ENCODE peak calls at places on chromosomes 13 and 19, in five cellular contexts. M, R, D, N and U are unnamed samples.

GRCh38 chr13:20387006-20387405 is 138.7 kb downstream of the CRYL1 start:
- DNase-seq in N (no peak), D (no peak), R (no peak), M (no peak), U (no peak)

GRCh38 chr13:44489751-44490150 is 86.4 kb downstream of the TSC22D1 start:
- DNase-seq in R (no peak), N (no peak), M (no peak), D (no peak), U (no peak)

GRCh38 chr19:11649941-11650340 is 52.7 kb downstream of the ZNF627 start:
- DNase-seq in R (no peak), N (no peak), D (no peak), M (no peak), U (no peak)

GRCh38 chr19:38724380-38724854 is 19.9 kb downstream of the CAPN12 start:
- DNase-seq in D (no peak), N (no peak), R (no peak), M (no peak), U (no peak)

GRCh38 chr13:28866932-28867331 is 46.8 kb downstream of the MTUS2 start:
- DNase-seq in N (no peak), D (no peak), R (no peak), M (no peak), U (no peak)

GRCh38 chr13:99956473-99957349 is 14.9 kb downstream of the ZIC5 start:
- DNase-seq in N (no peak), D (no peak), M (no peak), R (no peak), U (no peak)

GRCh38 chr19:12611361-12611699 is 610 bp downstream of the ZNF791 start:
- DNase-seq in M (peak; percentile 77), N (peak; percentile 77), D (peak; percentile 64), R (no peak), U (peak; percentile 74)

GRCh38 chr19:49347835-49348234 is 12.6 kb downstream of the CD37 start:
- DNase-seq in M (peak; percentile 66), D (no peak), N (no peak), R (no peak), U (peak; percentile 63)

GRCh38 chr13:99275093-99275469 is 16.9 kb upstream of the GPR18 start:
- DNase-seq in D (no peak), M (peak; percentile 92), R (peak; percentile 22), N (no peak), U (no peak)

GRCh38 chr19:48127561-48127960 is 16.9 kb upstream of the PLA2G4C start:
- DNase-seq in M (no peak), R (no peak), N (no peak), D (no peak), U (no peak)

GRCh38 chr19:41957161-41957837 is 1.8 kb downstream of the RABAC1 start:
- DNase-seq in R (no peak), N (no peak), M (no peak), D (no peak), U (no peak)

GRCh38 chr13:21999666-22000065 is 328.8 kb downstream of the FGF9 start:
- DNase-seq in N (no peak), D (no peak), M (no peak), R (no peak), U (no peak)

GRCh38 chr13:77026783-77027621 is at the start of gene FBXL3:
- DNase-seq in M (peak; percentile 91), N (peak; percentile 83), D (peak; percentile 72), R (peak; percentile 79), U (peak; percentile 87)

GRCh38 chr13:32829676-32830091 is 186.5 kb upstream of the KL start:
- DNase-seq in D (peak; percentile 77), N (no peak), M (peak; percentile 79), R (no peak), U (no peak)

GRCh38 chr19:41386442-41386841 is 10.1 kb downstream of the TMEM91 start:
- DNase-seq in D (no peak), R (no peak), N (no peak), M (no peak), U (no peak)

GRCh38 chr13:94345374-94346195 is 133.9 kb downstream of the DCT start:
- DNase-seq in D (no peak), M (peak; percentile 45), N (no peak), R (no peak), U (no peak)

GRCh38 chr13:112696869-112697465 is 7.1 kb downstream of the ATP11A start:
- DNase-seq in M (no peak), N (no peak), R (no peak), D (no peak), U (no peak)

GRCh38 chr19:49515767-49516166 is 3.3 kb downstream of the FCGRT start:
- DNase-seq in M (no peak), N (peak; percentile 75), R (no peak), D (no peak), U (no peak)

GRCh38 chr13:75359266-75359665 is 122.7 kb downstream of the TBC1D4 start:
- DNase-seq in M (peak; percentile 98), R (no peak), N (no peak), D (no peak), U (peak; percentile 23)

DNA sequence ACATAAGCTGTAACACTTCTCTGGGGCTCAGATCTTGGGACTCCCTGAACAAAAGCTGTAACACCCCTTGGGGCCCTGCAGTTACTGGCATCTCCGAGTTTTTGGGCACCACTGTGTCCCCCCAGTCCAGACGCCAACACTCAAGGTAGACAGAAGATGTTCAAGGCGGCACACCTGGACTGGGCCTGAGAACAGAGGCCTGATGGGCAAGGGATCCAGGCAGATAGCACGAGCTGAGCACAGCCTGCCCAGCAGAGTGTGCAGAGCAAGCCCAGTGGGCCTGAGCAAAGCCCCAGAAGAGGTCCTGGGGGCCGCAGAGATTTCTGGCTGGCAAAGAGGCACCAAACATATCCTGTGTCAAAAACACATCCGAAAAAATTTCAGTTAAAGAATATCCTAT is 1163.3 kb upstream of the PRR20A start:
- DNase-seq in R (no peak), N (no peak), M (no peak), D (no peak), U (no peak)
- H3K4me1 ChIP-seq in R (no peaks in the 10 kb centered on the region), N (no peaks in the 10 kb centered on the region), M (no peaks in the 10 kb centered on the region), D (no peaks in the 10 kb centered on the region), U (no peaks in the 10 kb centered on the region)

GRCh38 chr13:41150058-41150457 is 17.5 kb upstream of the KBTBD6 start:
- DNase-seq in M (peak; percentile 24), D (no peak), R (no peak), N (no peak), U (no peak)
- H3K9me3 ChIP-seq in M (no peaks in the 10 kb centered on the region), D (peaks cover 11% of the 10 kb centered on the region), R (peaks cover 32% of the 10 kb centered on the region), N (peaks cover 14% of the 10 kb centered on the region), U (peaks cover 15% of the 10 kb centered on the region)

DNA sequence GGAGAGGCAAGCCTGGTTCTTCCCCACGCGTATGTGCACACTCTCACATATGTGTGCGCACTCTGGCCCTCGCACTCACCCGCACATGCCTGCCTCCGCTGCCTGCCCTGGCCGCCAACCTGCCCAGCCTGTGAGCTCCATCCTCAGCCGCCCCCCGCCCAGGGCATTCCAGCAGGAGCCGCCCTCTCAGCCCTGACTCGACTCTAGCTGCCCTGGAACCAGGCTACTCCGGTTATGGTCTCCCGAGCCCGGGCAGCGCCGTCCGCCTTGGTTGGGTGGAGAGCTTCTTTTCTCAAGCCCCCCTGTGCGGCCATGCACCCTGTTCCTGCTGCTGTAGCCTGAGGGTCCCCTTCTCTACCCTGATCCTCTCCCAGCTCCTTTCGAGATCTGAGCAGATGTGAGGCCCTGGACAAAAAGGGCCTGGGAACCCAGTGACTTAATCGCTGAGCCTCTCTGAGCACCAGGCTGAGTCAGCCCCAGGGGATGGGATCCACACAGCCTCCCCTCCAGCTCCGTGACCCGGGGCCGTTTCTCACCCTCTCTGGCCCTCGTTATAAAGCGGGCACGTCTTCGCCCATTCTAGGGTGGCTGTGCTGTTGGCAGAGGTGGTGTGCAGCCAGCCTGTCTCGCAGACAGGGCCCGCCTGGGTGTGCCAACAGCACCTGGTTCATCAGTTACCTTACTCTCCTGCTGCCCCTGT is 191.5 kb downstream of the TEX29 start:
- DNase-seq in M (no peak), D (peak; percentile 56), N (no peak), R (no peak), U (no peak)
- H3K4me3 ChIP-seq in M (no peak overlapping the region), D (no peak overlapping the region), N (no peak overlapping the region), R (no peak overlapping the region), U (no peak overlapping the region)

GRCh38 chr13:24036115-24036514 is 124.4 kb upstream of the SPATA13 start:
- DNase-seq in D (no peak), M (peak; percentile 59), N (no peak), R (no peak), U (no peak)

GRCh38 chr13:24032252-24032651 is 128.3 kb upstream of the SPATA13 start:
- DNase-seq in M (peak; percentile 93), R (no peak), D (no peak), N (no peak), U (no peak)

GRCh38 chr13:24035411-24035810 is 125.1 kb upstream of the SPATA13 start:
- DNase-seq in R (no peak), D (no peak), M (no peak), N (no peak), U (no peak)

GRCh38 chr13:24033527-24034302 is 126.8 kb upstream of the SPATA13 start:
- DNase-seq in D (no peak), M (peak; percentile 95), R (no peak), N (no peak), U (no peak)

GRCh38 chr13:24032674-24033073 is 127.8 kb upstream of the SPATA13 start:
- DNase-seq in R (no peak), D (no peak), N (no peak), M (peak; percentile 64), U (no peak)
- H3K4me1 ChIP-seq in R (no peaks in the 10 kb centered on the region), D (no peaks in the 10 kb centered on the region), N (peaks cover 25% of the 10 kb centered on the region), M (peaks cover 14% of the 10 kb centered on the region), U (no peaks in the 10 kb centered on the region)

GRCh38 chr19:58218899-58219298 is 9.8 kb upstream of the ZNF544 start:
- DNase-seq in N (no peak), M (no peak), D (no peak), R (no peak), U (peak; percentile 45)
- H3K9me3 ChIP-seq in N (peaks cover 72% of the 10 kb centered on the region), M (no peaks in the 10 kb centered on the region), D (peaks cover 24% of the 10 kb centered on the region), R (peaks cover 41% of the 10 kb centered on the region), U (no peaks in the 10 kb centered on the region)

GRCh38 chr13:102002271-102002670 is 399.6 kb downstream of the FGF14 start:
- DNase-seq in M (peak; percentile 5), D (no peak), R (no peak), N (no peak), U (no peak)
- H3K4me3 ChIP-seq in M (no peak overlapping the region), D (no peak overlapping the region), R (no peak overlapping the region), N (no peak overlapping the region), U (no peak overlapping the region)

GRCh38 chr13:40666905-40667621 is 622 bp upstream of the FOXO1 start:
- DNase-seq in N (peak; percentile 65), D (no peak), M (no peak), R (peak; percentile 11), U (no peak)
- H3K4me1 ChIP-seq in N (no peaks in the 10 kb centered on the region), D (peaks cover 19% of the 10 kb centered on the region), M (no peaks in the 10 kb centered on the region), R (peaks cover 22% of the 10 kb centered on the region), U (peaks cover 17% of the 10 kb centered on the region)